ENCODE peak calls at places on chromosome 10, in seven cellular contexts. S, I, F, Y, K, A and D are unnamed samples.

GRCh38 chr10:4266387-4267083 is 481.5 kb upstream of the KLF6 start:
- DNase-seq in Y (no peak), I (no peak), F (no peak), S (no peak), A (no peak), K (peak), D (no peak)

GRCh38 chr10:95254629-95255028 is 36.2 kb downstream of the PDLIM1 start:
- DNase-seq in F (no peak), A (peak), Y (no peak), I (no peak), S (no peak), K (no peak), D (no peak)

GRCh38 chr10:77702166-77702565 is 64.6 kb upstream of the KCNMA1 start:
- DNase-seq in I (no peak), S (no peak), Y (no peak), K (no peak), F (peak), A (no peak), D (no peak)

GRCh38 chr10:132841254-132841975 is 55.5 kb upstream of the NKX6-2 start:
- DNase-seq in F (no peak), Y (no peak), I (no peak), K (no peak), S (no peak), A (peak), D (no peak)

GRCh38 chr10:5588080-5588453 is 63.3 kb downstream of the CALML3 start:
- DNase-seq in Y (no peak), S (no peak), K (no peak), I (no peak), F (no peak), A (no peak), D (no peak)

GRCh38 chr10:102669206-102670064 is 25.2 kb downstream of the TRIM8 start:
- DNase-seq in Y (no peak), F (peak), I (no peak), A (no peak), K (no peak), S (no peak), D (no peak)

GRCh38 chr10:22620140-22620857 is 94.1 kb downstream of the PIP4K2A start:
- DNase-seq in I (no peak), K (peak), S (no peak), A (no peak), F (peak), Y (no peak), D (no peak)

GRCh38 chr10:133520193-133520738 is 6.9 kb upstream of the CYP2E1 start:
- DNase-seq in Y (peak), F (peak), K (peak), A (no peak), I (peak), S (peak), D (peak)

GRCh38 chr10:4984971-4985594 is 18.6 kb downstream of the AKR1C2 start:
- DNase-seq in F (no peak), Y (no peak), A (no peak), S (no peak), I (no peak), K (no peak), D (no peak)

GRCh38 chr10:11171452-11171851 is 153.8 kb downstream of the CELF2 start:
- DNase-seq in A (no peak), Y (no peak), I (no peak), S (no peak), F (no peak), K (no peak), D (no peak)

GRCh38 chr10:71728218-71728737 is 8.7 kb upstream of the C10orf105 start:
- DNase-seq in Y (no peak), K (no peak), A (no peak), I (no peak), F (peak), S (no peak), D (no peak)

GRCh38 chr10:30070001-30070759 is 10.8 kb upstream of the JCAD start:
- DNase-seq in F (no peak), A (no peak), S (no peak), I (no peak), K (no peak), Y (no peak), D (no peak)

GRCh38 chr10:3424102-3424803 is 251.7 kb upstream of the PITRM1 start:
- DNase-seq in S (no peak), A (no peak), K (no peak), Y (no peak), I (no peak), F (peak), D (no peak)

GRCh38 chr10:60524541-60524940 is 134.9 kb upstream of the ANK3 start:
- DNase-seq in Y (no peak), S (no peak), I (no peak), F (no peak), K (no peak), A (no peak), D (no peak)

GRCh38 chr10:70191906-70192305 is 21.6 kb upstream of the SAR1A start:
- DNase-seq in Y (no peak), I (no peak), A (no peak), K (no peak), F (peak), S (no peak), D (no peak)

GRCh38 chr10:61463035-61463909 is 10.1 kb upstream of the TMEM26 start:
- DNase-seq in F (no peak), I (no peak), Y (no peak), K (no peak), A (no peak), S (no peak), D (no peak)

GRCh38 chr10:126851414-126851813 is 53.8 kb upstream of the DOCK1 start:
- DNase-seq in A (no peak), F (no peak), I (peak), Y (no peak), K (no peak), S (no peak), D (no peak)

GRCh38 chr10:133378251-133379096 is 588 bp upstream of the PAOX start:
- DNase-seq in S (no peak), Y (peak), I (peak), A (peak), K (peak), F (no peak), D (peak)

GRCh38 chr10:99981581-99982199 is 28.1 kb downstream of the DNMBP start:
- DNase-seq in F (no peak), S (peak), I (no peak), K (no peak), Y (no peak), A (no peak), D (peak)

GRCh38 chr10:11397980-11398580 is 213.4 kb downstream of the USP6NL start:
- DNase-seq in Y (no peak), A (no peak), I (no peak), K (peak), S (no peak), F (no peak), D (peak)

GRCh38 chr10:35797187-35797586 is 155.1 kb upstream of the FZD8 start:
- DNase-seq in I (no peak), S (no peak), F (no peak), Y (no peak), A (no peak), K (no peak), D (no peak)

GRCh38 chr10:122485670-122486069 is 24.3 kb downstream of the HTRA1 start:
- DNase-seq in A (no peak), I (no peak), Y (no peak), F (no peak), S (no peak), K (no peak), D (no peak)

GRCh38 chr10:79926037-79926436 is 22.9 kb downstream of the SFTPD start:
- DNase-seq in S (no peak), I (no peak), F (no peak), K (peak), A (no peak), Y (no peak), D (no peak)

GRCh38 chr10:126459032-126459831 is 71.0 kb upstream of the ADAM12 start:
- DNase-seq in F (peak), K (no peak), A (no peak), Y (no peak), S (no peak), I (no peak), D (no peak)

GRCh38 chr10:5948999-5949759 is 28.2 kb downstream of the IL15RA start:
- DNase-seq in K (no peak), A (no peak), I (no peak), F (peak), Y (no peak), S (no peak), D (peak)

GRCh38 chr10:125795111-125795510 is 19.5 kb upstream of the MMP21 start:
- DNase-seq in F (no peak), A (no peak), K (no peak), I (no peak), Y (no peak), S (no peak), D (peak)